ENCODE peak calls at places on chromosomes 13 and 19, in four cellular contexts. One of them, this sample, is unnamed.

GRCh38 chr13:66069570-66069969 is 1160.6 kb downstream of the PCDH9 start:
- DNase-seq in H9: no peak
- DNase-seq in neuronal stem cell: no peak
- DNase-seq in H1: no peak
- DNase-seq in this sample: peak; percentile 18

GRCh38 chr13:37485766-37486165 is 112.8 kb downstream of the POSTN start:
- DNase-seq in H9: no peak
- DNase-seq in neuronal stem cell: no peak
- DNase-seq in H1: no peak
- DNase-seq in this sample: no peak

GRCh38 chr13:53200498-53201453 is 172.2 kb downstream of the OLFM4 start:
- DNase-seq in H9: peak; percentile 89
- DNase-seq in neuronal stem cell: peak; percentile 84
- DNase-seq in H1: peak; percentile 62
- DNase-seq in this sample: peak; percentile 8

GRCh38 chr13:67128148-67128547 is 102.0 kb downstream of the PCDH9 start:
- DNase-seq in H9: no peak
- DNase-seq in neuronal stem cell: no peak
- DNase-seq in H1: no peak
- DNase-seq in this sample: no peak

GRCh38 chr13:20230913-20231838 is 943 bp downstream of the GJB6 start:
- DNase-seq in H9: peak; percentile 54
- DNase-seq in neuronal stem cell: no peak
- DNase-seq in H1: no peak
- DNase-seq in this sample: no peak

GRCh38 chr19:55652311-55653078 is 2.3 kb upstream of the U2AF2 start:
- DNase-seq in H9: peak; percentile 83
- DNase-seq in neuronal stem cell: no peak
- DNase-seq in H1: no peak
- DNase-seq in this sample: no peak

GRCh38 chr19:7926021-7926726 is at the start of gene CTXN1:
- DNase-seq in H9: peak; percentile 71
- DNase-seq in neuronal stem cell: peak; percentile 72
- DNase-seq in H1: no peak
- DNase-seq in this sample: peak; percentile 75

GRCh38 chr13:99749627-99750026 is 221.9 kb downstream of the ZIC5 start:
- DNase-seq in H9: no peak
- DNase-seq in neuronal stem cell: no peak
- DNase-seq in H1: no peak
- DNase-seq in this sample: no peak

GRCh38 chr19:11530432-11530831 is 1.5 kb upstream of the ECSIT start:
- DNase-seq in H9: peak; percentile 96
- DNase-seq in neuronal stem cell: no peak
- DNase-seq in H1: peak; percentile 82
- DNase-seq in this sample: peak; percentile 58

GRCh38 chr13:81302125-81302524 is 961.2 kb upstream of the SPRY2 start:
- DNase-seq in H9: no peak
- DNase-seq in neuronal stem cell: no peak
- DNase-seq in H1: no peak
- DNase-seq in this sample: no peak

GRCh38 chr13:113954046-113954841 is 19.6 kb downstream of the C13orf46 start:
- DNase-seq in H9: no peak
- DNase-seq in neuronal stem cell: no peak
- DNase-seq in H1: no peak
- DNase-seq in this sample: no peak

GRCh38 chr13:39455534-39456175 is 147.3 kb downstream of the LHFPL6 start:
- DNase-seq in H9: no peak
- DNase-seq in neuronal stem cell: no peak
- DNase-seq in H1: no peak
- DNase-seq in this sample: peak; percentile 58

GRCh38 chr13:44759222-44759721 is 183.1 kb upstream of the TSC22D1 start:
- DNase-seq in H9: no peak
- DNase-seq in neuronal stem cell: no peak
- DNase-seq in H1: no peak
- DNase-seq in this sample: peak; percentile 25

GRCh38 chr13:110811008-110811720 is 97.7 kb downstream of the ING1 start:
- DNase-seq in H9: no peak
- DNase-seq in neuronal stem cell: no peak
- DNase-seq in H1: no peak
- DNase-seq in this sample: no peak

GRCh38 chr13:113207890-113208423 is 512 bp downstream of the PCID2 start:
- DNase-seq in H9: peak; percentile 47
- DNase-seq in neuronal stem cell: peak; percentile 50
- DNase-seq in H1: no peak
- DNase-seq in this sample: peak; percentile 77

GRCh38 chr19:39996218-39996810 is 546 bp upstream of the ZNF546 start:
- DNase-seq in H9: no peak
- DNase-seq in neuronal stem cell: no peak
- DNase-seq in H1: no peak
- DNase-seq in this sample: peak; percentile 82

GRCh38 chr19:6236310-6237291 is 43.2 kb downstream of the MLLT1 start:
- DNase-seq in H9: no peak
- DNase-seq in neuronal stem cell: no peak
- DNase-seq in H1: no peak
- DNase-seq in this sample: no peak

GRCh38 chr13:107202371-107203023 is 634.6 kb upstream of the ARGLU1 start:
- DNase-seq in H9: no peak
- DNase-seq in neuronal stem cell: no peak
- DNase-seq in H1: no peak
- DNase-seq in this sample: peak; percentile 79

GRCh38 chr13:19818223-19818842 is 35.6 kb upstream of the PSPC1 start:
- DNase-seq in H9: peak; percentile 94
- DNase-seq in neuronal stem cell: peak; percentile 36
- DNase-seq in H1: peak; percentile 77
- DNase-seq in this sample: peak; percentile 28

GRCh38 chr19:45507864-45508680 is 793 bp downstream of the VASP start:
- DNase-seq in H9: peak; percentile 88
- DNase-seq in neuronal stem cell: no peak
- DNase-seq in H1: no peak
- DNase-seq in this sample: peak; percentile 28

GRCh38 chr19:4800591-4801081 is 9.1 kb downstream of the FEM1A start:
- DNase-seq in H9: no peak
- DNase-seq in neuronal stem cell: no peak
- DNase-seq in H1: no peak
- DNase-seq in this sample: no peak

GRCh38 chr13:41428155-41428554 is 29.2 kb upstream of the RGCC start:
- DNase-seq in H9: peak; percentile 40
- DNase-seq in neuronal stem cell: peak; percentile 6
- DNase-seq in H1: no peak
- DNase-seq in this sample: no peak

GRCh38 chr13:27619093-27619705 is 1.1 kb downstream of the LNX2 start:
- DNase-seq in H9: no peak
- DNase-seq in neuronal stem cell: no peak
- DNase-seq in H1: no peak
- DNase-seq in this sample: no peak

GRCh38 chr13:104385409-104385808 is 1319.2 kb upstream of the SLC10A2 start:
- DNase-seq in H9: no peak
- DNase-seq in neuronal stem cell: no peak
- DNase-seq in H1: no peak
- DNase-seq in this sample: peak; percentile 49

GRCh38 chr19:5800361-5801270 is 4.3 kb upstream of the NRTN start:
- DNase-seq in H9: no peak
- DNase-seq in neuronal stem cell: no peak
- DNase-seq in H1: no peak
- DNase-seq in this sample: no peak

DNA sequence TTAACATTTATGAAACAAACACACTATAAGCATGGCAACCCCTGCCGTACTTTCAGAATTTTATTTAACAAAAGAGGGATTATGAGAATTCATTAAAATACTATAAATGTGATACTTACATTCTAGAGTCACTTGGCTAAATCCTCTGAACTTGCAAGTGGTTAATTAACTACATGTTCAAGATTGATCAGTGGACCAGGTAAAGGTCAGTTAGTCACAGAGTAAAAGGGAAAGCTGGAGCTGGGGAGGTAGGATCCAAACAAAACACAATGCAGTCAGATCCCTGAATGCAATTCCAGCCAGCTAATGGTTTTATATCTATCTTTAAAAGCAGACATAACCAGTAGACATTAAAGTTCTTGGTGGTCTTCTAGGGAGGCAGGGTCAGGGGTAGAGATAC is 270.5 kb downstream of the DIAPH3 start:
- DNase-seq in H9: no peak
- DNase-seq in neuronal stem cell: no peak
- DNase-seq in H1: no peak
- DNase-seq in this sample: no peak
- H3K4ac ChIP-seq in H9: no peak overlapping the region
- H3K4ac ChIP-seq in neuronal stem cell: no peak overlapping the region
- H3K4ac ChIP-seq in H1: no peak overlapping the region
- H3K4ac ChIP-seq in this sample: no peak overlapping the region

DNA sequence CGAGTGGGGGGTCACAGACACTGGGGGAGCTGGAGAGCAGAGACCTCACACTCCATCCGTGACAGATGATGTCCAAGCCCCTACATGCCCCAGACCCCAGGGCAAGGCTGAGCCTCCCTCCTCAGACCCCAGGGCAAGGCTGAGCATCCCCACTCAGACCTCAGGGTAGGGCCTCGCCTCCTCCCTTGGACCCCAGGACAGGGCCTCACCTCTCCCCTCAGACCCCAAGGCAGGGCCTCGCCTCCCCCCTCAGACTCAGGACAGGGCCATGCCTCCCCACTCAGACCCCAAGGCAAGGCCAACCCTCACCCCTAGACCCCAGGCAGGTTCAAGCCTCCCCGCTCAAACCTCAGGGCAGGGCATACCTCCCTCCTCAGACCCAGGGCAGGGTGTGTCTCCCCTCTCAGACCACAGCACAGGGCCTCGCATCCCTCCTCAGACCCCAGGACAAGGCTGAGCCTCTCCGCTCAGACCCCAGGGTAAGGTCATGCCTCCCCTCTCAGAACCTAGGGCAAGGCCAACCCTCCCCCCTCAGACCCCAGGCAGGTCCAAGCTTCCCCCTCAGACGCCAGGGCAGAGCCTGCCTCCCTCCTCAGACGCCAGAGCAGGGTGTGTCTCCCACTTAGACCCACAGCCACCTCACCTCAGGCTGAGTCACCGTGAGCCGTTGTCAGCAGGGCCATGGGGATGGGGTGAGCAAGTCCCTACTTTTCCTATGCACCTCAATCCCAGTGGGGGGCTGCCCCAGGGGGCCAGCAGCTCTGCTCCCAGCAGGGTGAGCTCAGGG is 1.7 kb upstream of the S1PR4 start:
- DNase-seq in H9: peak; percentile 29
- DNase-seq in neuronal stem cell: no peak
- DNase-seq in H1: no peak
- DNase-seq in this sample: peak; percentile 34
- H2BK12ac ChIP-seq in H9: no peak overlapping the region
- H2BK12ac ChIP-seq in neuronal stem cell: peak overlapping the region; percentile 41
- H2BK12ac ChIP-seq in H1: no peak overlapping the region
- H2BK12ac ChIP-seq in this sample: peak overlapping the region; percentile 4

DNA sequence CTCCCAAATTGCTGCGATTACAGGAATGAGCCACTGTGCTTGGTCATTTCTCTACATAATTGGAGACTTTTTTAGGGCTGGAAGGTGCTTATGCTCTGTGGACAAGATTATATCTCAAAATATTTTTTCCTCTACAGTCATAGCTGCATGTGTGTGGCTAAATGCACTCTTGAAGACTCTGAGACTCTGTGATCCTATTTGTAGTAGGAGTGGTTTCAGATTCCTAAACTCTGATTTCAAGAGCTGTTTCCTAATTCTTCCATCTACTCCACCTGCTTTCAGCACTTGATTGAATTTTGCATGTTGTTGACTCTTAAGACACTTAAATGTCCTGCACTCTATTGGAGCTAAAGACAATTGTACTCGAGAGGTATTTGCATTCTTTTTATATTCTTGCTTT is 78.0 kb downstream of the KLF5 start:
- DNase-seq in H9: no peak
- DNase-seq in neuronal stem cell: no peak
- DNase-seq in H1: no peak
- DNase-seq in this sample: no peak
- H2BK15ac ChIP-seq in H9: no peak overlapping the region
- H2BK15ac ChIP-seq in neuronal stem cell: no peak overlapping the region
- H2BK15ac ChIP-seq in H1: no peak overlapping the region
- H2BK15ac ChIP-seq in this sample: no peak overlapping the region

GRCh38 chr13:94325660-94326059 is 153.8 kb downstream of the DCT start:
- DNase-seq in H9: no peak
- DNase-seq in neuronal stem cell: no peak
- DNase-seq in H1: no peak
- DNase-seq in this sample: peak; percentile 87
- H3K4ac ChIP-seq in H9: no peak overlapping the region
- H3K4ac ChIP-seq in neuronal stem cell: no peak overlapping the region
- H3K4ac ChIP-seq in H1: no peak overlapping the region
- H3K4ac ChIP-seq in this sample: no peak overlapping the region

GRCh38 chr13:58884810-58885209 is 1253.3 kb downstream of the PCDH17 start:
- DNase-seq in H9: no peak
- DNase-seq in neuronal stem cell: no peak
- DNase-seq in H1: no peak
- DNase-seq in this sample: peak; percentile 3
- H2BK12ac ChIP-seq in H9: no peak overlapping the region
- H2BK12ac ChIP-seq in neuronal stem cell: no peak overlapping the region
- H2BK12ac ChIP-seq in H1: no peak overlapping the region
- H2BK12ac ChIP-seq in this sample: no peak overlapping the region